ENCODE peak calls at places on chromosome X, in seven cellular contexts. S is psoas muscle, T is cardiac muscle cell, N is AG04450, G is tibial nerve, K is stomach, C is fibroblast of pulmonary artery. P is an unnamed sample.

GRCh38 chrX:131677655-131678628 is 134.1 kb downstream of the OR13H1 start:
- DNase-seq in C (peak), T (peak), K (peak), S (no peak), N (no peak), G (no peak), P (peak)

GRCh38 chrX:121307441-121307840 is 260.0 kb downstream of the GLUD2 start:
- DNase-seq in K (no peak), T (peak), C (no peak), N (no peak), G (no peak), S (no peak), P (peak)

GRCh38 chrX:105302246-105302645 is 81.8 kb upstream of the TEX13A start:
- DNase-seq in G (no peak), N (no peak), C (no peak), K (no peak), S (no peak), T (no peak), P (no peak)

GRCh38 chrX:55783723-55784122 is 66.2 kb downstream of the RRAGB start:
- DNase-seq in S (no peak), C (no peak), K (no peak), G (no peak), N (no peak), T (no peak), P (no peak)

GRCh38 chrX:13051529-13052172 is 7.2 kb upstream of the FAM9C start:
- DNase-seq in T (peak), N (no peak), G (no peak), C (peak), S (no peak), K (no peak), P (peak)

GRCh38 chrX:17535229-17535628 is 160.2 kb downstream of the NHS start:
- DNase-seq in C (peak), G (no peak), S (no peak), T (peak), N (no peak), K (peak), P (peak)

GRCh38 chrX:97563531-97564133 is 679.9 kb downstream of the RPA4 start:
- DNase-seq in G (no peak), N (peak), T (peak), K (peak), C (peak), S (no peak), P (peak)

GRCh38 chrX:45007598-45007997 is 134.6 kb downstream of the KDM6A start:
- DNase-seq in N (no peak), K (no peak), C (no peak), T (no peak), G (no peak), S (no peak), P (peak)

GRCh38 chrX:51891821-51892551 is 1.4 kb upstream of the MAGED1 start:
- DNase-seq in S (peak), N (peak), C (peak), K (no peak), G (peak), T (peak), P (no peak)

GRCh38 chrX:71212536-71212935 is 10.5 kb upstream of the GJB1 start:
- DNase-seq in T (no peak), G (no peak), C (no peak), N (no peak), K (no peak), S (no peak), P (no peak)

GRCh38 chrX:2484721-2485459 is 15.9 kb downstream of the DHRSX start:
- DNase-seq in S (no peak), N (no peak), T (peak), G (no peak), C (peak), K (no peak), P (no peak)

GRCh38 chrX:155434906-155435743 is 23.3 kb downstream of the F8A3 start:
- DNase-seq in T (peak), G (no peak), S (peak), N (no peak), C (no peak), K (no peak), P (no peak)

GRCh38 chrX:7347465-7347864 is 199.5 kb upstream of the PUDP start:
- DNase-seq in N (no peak), C (no peak), S (no peak), K (no peak), G (no peak), T (no peak), P (no peak)

GRCh38 chrX:8673211-8673610 is 58.7 kb downstream of the ANOS1 start:
- DNase-seq in S (no peak), N (no peak), T (peak), G (no peak), K (no peak), C (peak), P (no peak)

DNA sequence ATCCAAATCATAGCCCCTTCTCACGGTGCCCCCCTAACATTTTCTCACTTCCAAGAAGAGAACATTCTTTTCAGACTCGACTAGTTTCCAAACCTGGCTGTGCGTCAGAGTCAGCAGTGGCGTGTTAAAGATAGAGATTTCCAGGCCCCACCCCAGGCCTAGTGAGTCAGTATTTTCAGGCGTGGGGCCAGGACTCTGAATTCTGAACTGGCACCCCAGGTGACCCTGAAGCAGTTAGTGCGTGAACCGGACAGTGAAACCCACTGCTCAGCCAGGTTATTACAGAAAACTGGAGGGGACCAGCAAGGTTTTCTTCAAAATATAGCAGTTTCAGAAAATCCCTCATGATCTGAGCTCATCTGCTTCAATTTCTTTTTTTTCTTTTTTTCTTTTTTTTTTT is 35.0 kb upstream of the BCOR start:
- DNase-seq in K (peak), G (peak), N (no peak), C (peak), S (peak), T (peak), P (no peak)
- TF ChIP-seq CTCF in K (no peak), G (no peak), N (no peak), C (no peak), S (no peak), T (no peak), P (no peak)

GRCh38 chrX:147800663-147801062 is 111.1 kb upstream of the FMR1 start:
- DNase-seq in K (no peak), G (no peak), N (no peak), S (no peak), T (no peak), C (no peak), P (no peak)

GRCh38 chrX:147803948-147804347 is 107.8 kb upstream of the FMR1 start:
- DNase-seq in N (no peak), G (no peak), C (peak), K (no peak), S (no peak), T (no peak), P (peak)
- TF ChIP-seq CTCF in N (no peak), G (peak), C (no peak), K (no peak), S (no peak), T (no peak), P (peak)

GRCh38 chrX:413322-414201 is 26.9 kb upstream of the PPP2R3B start:
- DNase-seq in G (no peak), N (no peak), S (peak), T (peak), C (peak), K (no peak), P (no peak)
- TF ChIP-seq CTCF in G (no peak), N (peak), S (peak), T (no peak), C (no peak), K (no peak), P (no peak)

GRCh38 chrX:68665502-68665901 is 18.0 kb downstream of the STARD8 start:
- DNase-seq in S (peak), N (no peak), C (no peak), G (no peak), T (no peak), K (no peak), P (no peak)
- TF ChIP-seq CTCF in S (no peak), N (peak), C (peak), G (no peak), T (peak), K (no peak), P (no peak)

GRCh38 chrX:94288325-94288724 is 614.3 kb downstream of the FAM133A start:
- DNase-seq in K (no peak), C (no peak), N (no peak), G (no peak), S (no peak), T (no peak), P (no peak)
- TF ChIP-seq CTCF in K (no peak), C (no peak), N (no peak), G (no peak), S (no peak), T (no peak), P (no peak)

GRCh38 chrX:111168314-111168713 is 72.3 kb downstream of the PAK3 start:
- DNase-seq in G (no peak), T (peak), N (no peak), C (peak), S (no peak), K (no peak), P (no peak)

GRCh38 chrX:111169141-111169540 is 73.2 kb downstream of the PAK3 start:
- DNase-seq in G (no peak), T (no peak), K (no peak), N (no peak), C (no peak), S (no peak), P (no peak)

GRCh38 chrX:111164728-111165127 is 68.7 kb downstream of the PAK3 start:
- DNase-seq in T (peak), S (no peak), G (no peak), C (peak), N (no peak), K (no peak), P (no peak)

GRCh38 chrX:111167334-111167733 is 71.3 kb downstream of the PAK3 start:
- DNase-seq in S (no peak), T (no peak), G (no peak), N (no peak), C (no peak), K (no peak), P (no peak)

GRCh38 chrX:111165902-111166301 is 69.9 kb downstream of the PAK3 start:
- DNase-seq in C (no peak), N (no peak), K (no peak), T (no peak), S (no peak), G (no peak), P (no peak)
- TF ChIP-seq CTCF in C (no peak), N (no peak), K (no peak), T (no peak), S (no peak), G (no peak), P (no peak)

GRCh38 chrX:74467656-74468055 is 46.4 kb downstream of the SLC16A2 start:
- DNase-seq in T (no peak), N (no peak), K (no peak), S (no peak), C (no peak), G (no peak), P (no peak)

GRCh38 chrX:74464722-74465121 is 43.4 kb downstream of the SLC16A2 start:
- DNase-seq in N (no peak), G (no peak), S (no peak), C (no peak), K (no peak), T (no peak), P (no peak)

GRCh38 chrX:74461384-74461783 is 40.1 kb downstream of the SLC16A2 start:
- DNase-seq in G (no peak), S (no peak), C (no peak), T (no peak), N (no peak), K (no peak), P (no peak)

DNA sequence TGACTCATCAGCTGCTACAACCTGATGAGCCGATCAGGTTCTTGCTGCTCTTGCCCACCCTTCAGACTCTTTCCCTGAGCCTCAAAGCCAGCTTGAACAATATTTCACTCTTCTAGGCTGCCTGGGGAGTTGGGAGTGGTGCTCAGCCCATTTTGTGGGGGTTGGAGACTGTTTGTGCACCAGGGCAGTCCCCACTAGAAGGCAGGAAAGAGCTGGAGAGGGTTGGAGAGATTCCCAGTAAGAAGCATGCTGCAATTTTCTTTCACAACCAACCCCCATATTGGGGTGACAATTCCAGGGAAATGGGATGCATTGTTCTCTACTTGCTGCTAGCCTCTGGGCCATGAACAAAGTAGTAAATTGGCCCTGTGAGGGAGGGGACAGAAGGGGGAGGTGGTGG is 44.1 kb downstream of the SLC16A2 start:
- DNase-seq in S (no peak), K (no peak), T (peak), G (no peak), C (peak), N (no peak), P (no peak)
- TF ChIP-seq CTCF in S (no peak), K (no peak), T (peak), G (no peak), C (peak), N (peak), P (no peak)

DNA sequence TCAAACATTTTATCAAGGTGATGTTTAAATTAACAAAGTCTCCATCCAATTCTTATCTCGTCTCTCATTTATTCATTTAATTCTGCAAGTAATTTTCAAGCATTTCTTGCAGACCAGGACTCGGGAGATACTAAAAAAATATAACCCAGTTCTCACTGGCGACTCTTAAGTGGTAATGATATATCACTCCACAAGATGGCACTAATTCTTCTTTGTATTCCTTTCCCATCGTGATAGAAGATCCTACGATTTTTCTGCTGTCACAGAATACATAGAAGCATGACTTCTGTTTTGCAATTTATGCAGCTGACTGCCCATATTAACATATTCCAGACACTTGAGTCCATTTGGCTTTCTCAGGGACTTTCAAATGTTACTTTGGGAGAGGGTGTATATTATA is 64.0 kb upstream of the FGF13 start:
- DNase-seq in T (peak), G (no peak), K (no peak), C (peak), S (no peak), N (no peak), P (peak)
- TF ChIP-seq CTCF in T (peak), G (peak), K (no peak), C (peak), S (peak), N (peak), P (peak)

P was measured in GM13976.